ENCODE peak calls at places on chromosomes 11 and 22, in nine cellular contexts. S, H, J, I, N, C, K, A and O are unnamed samples.

GRCh38 chr11:35907648-35908431 is 36.0 kb upstream of the LDLRAD3 start:
- DNase-seq in I (no peak), J (no peak), C (peak; percentile 76), H (peak; percentile 100), K (peak; percentile 88), S (no peak), A (no peak), N (no peak), O (no peak)

GRCh38 chr11:86876716-86877234 is 76.4 kb downstream of the PRSS23 start:
- DNase-seq in J (no peak), N (no peak), S (no peak), I (no peak), H (no peak), K (no peak), C (no peak), A (no peak), O (peak; percentile 78)

GRCh38 chr11:46363031-46363407 is 15.8 kb downstream of the DGKZ start:
- DNase-seq in A (no peak), I (no peak), H (peak; percentile 36), J (no peak), S (no peak), K (peak; percentile 68), N (peak; percentile 64), C (peak; percentile 93), O (no peak)

GRCh38 chr22:46595545-46595944 is 24.6 kb upstream of the GRAMD4 start:
- DNase-seq in C (no peak), H (no peak), N (no peak), A (no peak), K (no peak), I (no peak), S (no peak), J (no peak), O (peak; percentile 54)

GRCh38 chr11:10066441-10066840 is 227.6 kb downstream of the SBF2 start:
- DNase-seq in S (no peak), C (no peak), I (no peak), J (no peak), A (no peak), N (no peak), H (no peak), K (no peak), O (no peak)

GRCh38 chr11:43832536-43832935 is 48.1 kb upstream of the ALKBH3 start:
- DNase-seq in S (no peak), N (no peak), C (no peak), I (no peak), H (no peak), K (no peak), A (no peak), J (no peak), O (no peak)

GRCh38 chr11:83639995-83640758 is 354.0 kb upstream of the CCDC90B start:
- DNase-seq in N (no peak), C (no peak), J (no peak), H (no peak), I (no peak), S (no peak), K (no peak), A (no peak), O (no peak)

GRCh38 chr11:83681045-83681781 is 395.0 kb upstream of the CCDC90B start:
- DNase-seq in H (no peak), A (no peak), J (peak; percentile 10), S (no peak), K (no peak), C (no peak), N (no peak), I (no peak), O (peak; percentile 17)

GRCh38 chr11:19769820-19770219 is 57.2 kb downstream of the NAV2 start:
- DNase-seq in A (no peak), C (no peak), N (no peak), S (no peak), K (no peak), H (peak; percentile 82), J (no peak), I (no peak), O (no peak)

GRCh38 chr22:32829451-32829851 is 27.9 kb downstream of the TIMP3 start:
- DNase-seq in S (no peak), K (no peak), N (no peak), J (no peak), I (no peak), C (no peak), H (no peak), A (no peak), O (no peak)

GRCh38 chr11:37571248-37571647 is 973.2 kb upstream of the RAG2 start:
- DNase-seq in N (no peak), C (no peak), S (no peak), H (no peak), J (no peak), I (no peak), K (no peak), A (no peak), O (no peak)

GRCh38 chr22:42889290-42889689 is 32.2 kb upstream of the ARFGAP3 start:
- DNase-seq in H (no peak), N (no peak), I (no peak), C (no peak), J (peak; percentile 46), K (no peak), A (no peak), S (no peak), O (no peak)

GRCh38 chr22:48576333-48577013 is 1251.2 kb downstream of the BRD1 start:
- DNase-seq in J (peak; percentile 32), N (no peak), H (no peak), I (no peak), S (peak; percentile 75), K (no peak), C (peak; percentile 17), A (peak; percentile 80), O (no peak)

GRCh38 chr11:2930705-2931415 is 1.6 kb upstream of the PHLDA2 start:
- DNase-seq in H (peak; percentile 29), J (peak; percentile 59), S (peak; percentile 64), K (no peak), I (no peak), A (peak; percentile 66), C (peak; percentile 82), N (peak; percentile 89), O (peak; percentile 95)

GRCh38 chr11:65429069-65429681 is 6.6 kb downstream of the NEAT1 start:
- DNase-seq in A (no peak), C (peak; percentile 62), N (no peak), H (peak; percentile 86), I (no peak), S (no peak), K (no peak), J (no peak), O (peak; percentile 47)

GRCh38 chr22:47374273-47374771 is 611.9 kb downstream of the TBC1D22A start:
- DNase-seq in C (no peak), A (no peak), I (no peak), K (no peak), N (no peak), H (no peak), J (no peak), S (no peak), O (no peak)

GRCh38 chr22:28869736-28870135 is 13.6 kb upstream of the ZNRF3 start:
- DNase-seq in I (no peak), C (no peak), N (no peak), H (no peak), S (no peak), A (no peak), J (no peak), K (no peak), O (no peak)

GRCh38 chr11:12761029-12761428 is 86.8 kb downstream of the TEAD1 start:
- DNase-seq in K (no peak), A (no peak), J (no peak), H (peak; percentile 53), S (no peak), C (peak; percentile 78), N (no peak), I (no peak), O (no peak)

GRCh38 chr11:109752212-109752825 is 330.3 kb downstream of the C11orf87 start:
- DNase-seq in S (no peak), I (no peak), K (no peak), A (no peak), H (no peak), C (no peak), J (no peak), N (no peak), O (no peak)

GRCh38 chr11:74388678-74389327 is 9.4 kb downstream of the PGM2L1 start:
- DNase-seq in A (peak; percentile 53), K (peak; percentile 79), S (peak; percentile 42), N (peak; percentile 61), J (peak; percentile 42), H (peak; percentile 67), C (peak; percentile 77), I (no peak), O (peak; percentile 73)

GRCh38 chr11:33064033-33064825 is 24.9 kb downstream of the TCP11L1 start:
- DNase-seq in N (no peak), S (no peak), I (no peak), A (no peak), J (peak; percentile 6), H (peak; percentile 36), C (no peak), K (no peak), O (no peak)

GRCh38 chr11:105078283-105078682 is 33.1 kb upstream of the CARD16 start:
- DNase-seq in N (no peak), C (no peak), K (no peak), I (no peak), J (no peak), S (no peak), H (no peak), A (no peak), O (no peak)

GRCh38 chr11:47234669-47235075 is 13.9 kb downstream of the ACP2 start:
- DNase-seq in S (no peak), K (no peak), H (peak; percentile 45), C (peak; percentile 62), A (no peak), N (peak; percentile 72), I (no peak), J (no peak), O (peak; percentile 78)

GRCh38 chr11:89495951-89496350 is 4.8 kb upstream of the NOX4 start:
- DNase-seq in H (peak; percentile 82), I (peak; percentile 20), C (peak; percentile 45), N (no peak), S (no peak), A (no peak), K (peak; percentile 32), J (no peak), O (no peak)

GRCh38 chr11:116862101-116862637 is 24.7 kb upstream of the APOA1 start:
- DNase-seq in K (no peak), J (no peak), C (no peak), A (no peak), S (no peak), I (no peak), N (no peak), H (no peak), O (no peak)

GRCh38 chr11:60995798-60996197 is 24.3 kb downstream of the CD6 start:
- DNase-seq in J (no peak), C (no peak), S (peak; percentile 1), K (no peak), A (no peak), H (no peak), N (no peak), I (no peak), O (peak; percentile 40)

GRCh38 chr11:64924910-64925284 is 408 bp downstream of the PPP2R5B start:
- DNase-seq in I (no peak), S (no peak), C (peak; percentile 26), A (no peak), H (no peak), N (no peak), J (peak; percentile 20), K (no peak), O (peak; percentile 36)

GRCh38 chr11:130909650-130910049 is 6.6 kb downstream of the SNX19 start:
- DNase-seq in N (no peak), I (no peak), A (no peak), K (no peak), S (no peak), C (peak; percentile 95), J (no peak), H (peak; percentile 87), O (no peak)

GRCh38 chr22:24435861-24436351 is 8.5 kb downstream of the ADORA2A start:
- DNase-seq in K (no peak), H (peak; percentile 81), C (no peak), S (no peak), I (no peak), N (no peak), A (no peak), J (no peak), O (no peak)

GRCh38 chr11:69017951-69018350 is 4.9 kb upstream of the MRGPRF start:
- DNase-seq in C (no peak), I (no peak), A (no peak), H (no peak), J (no peak), K (no peak), N (no peak), S (no peak), O (no peak)

GRCh38 chr11:123409886-123410549 is 20.1 kb upstream of the GRAMD1B start:
- DNase-seq in H (no peak), K (no peak), A (no peak), J (no peak), C (no peak), S (no peak), N (no peak), I (no peak), O (no peak)